ENCODE peak calls at places on chromosomes 11 and 22, in five cellular contexts. Y, O, H, D and T are unnamed samples.

GRCh38 chr11:69939551-69940245 is 120.5 kb upstream of the FGF3 start:
- DNase-seq in Y (no peak), O (no peak), H (no peak), D (no peak), T (no peak)

GRCh38 chr11:72736452-72737069 is 15.6 kb downstream of the ARAP1 start:
- DNase-seq in Y (no peak), O (peak), H (no peak), D (peak), T (no peak)

GRCh38 chr11:27187075-27187847 is 146.6 kb downstream of the BBOX1 start:
- DNase-seq in Y (no peak), O (no peak), H (no peak), D (no peak), T (peak)

GRCh38 chr11:1153951-1154487 is 3.7 kb upstream of the MUC5AC start:
- DNase-seq in Y (no peak), O (peak), H (no peak), D (peak), T (peak)

GRCh38 chr11:18495268-18495667 is 31.5 kb downstream of the TSG101 start:
- DNase-seq in Y (no peak), O (no peak), H (no peak), D (no peak), T (no peak)

GRCh38 chr11:66282468-66283455 is 4.8 kb downstream of the CNIH2 start:
- DNase-seq in Y (peak), O (peak), H (peak), D (peak), T (peak)

GRCh38 chr22:40739723-40740122 is 60.4 kb downstream of the MCHR1 start:
- DNase-seq in Y (no peak), O (no peak), H (no peak), D (no peak), T (no peak)

GRCh38 chr11:2419638-2420501 is 19.3 kb downstream of the TSSC4 start:
- DNase-seq in Y (peak), O (peak), H (peak), D (peak), T (peak)

GRCh38 chr11:46896719-46897406 is 21.5 kb downstream of the LRP4 start:
- DNase-seq in Y (peak), O (peak), H (no peak), D (no peak), T (peak)

GRCh38 chr11:3853935-3854659 is 1.4 kb upstream of the STIM1 start:
- DNase-seq in Y (no peak), O (no peak), H (peak), D (no peak), T (no peak)

GRCh38 chr11:87878373-87878779 is 296.9 kb downstream of the RAB38 start:
- DNase-seq in Y (peak), O (peak), H (no peak), D (no peak), T (peak)

GRCh38 chr11:46711288-46711687 is 7.7 kb upstream of the F2 start:
- DNase-seq in Y (no peak), O (no peak), H (no peak), D (no peak), T (no peak)

GRCh38 chr11:111378773-111379499 is at the start of gene POU2AF1:
- DNase-seq in Y (peak), O (no peak), H (peak), D (no peak), T (no peak)

GRCh38 chr11:4030197-4030596 is 64.4 kb upstream of the RRM1 start:
- DNase-seq in Y (no peak), O (no peak), H (no peak), D (no peak), T (no peak)

GRCh38 chr11:113253406-113253805 is 61.0 kb upstream of the TTC12 start:
- DNase-seq in Y (no peak), O (no peak), H (no peak), D (no peak), T (no peak)

GRCh38 chr11:107078375-107078774 is 60.1 kb upstream of the GUCY1A2 start:
- DNase-seq in Y (no peak), O (peak), H (no peak), D (no peak), T (no peak)

GRCh38 chr22:44595841-44596341 is 97.9 kb upstream of the RTL6 start:
- DNase-seq in Y (no peak), O (no peak), H (no peak), D (no peak), T (no peak)

GRCh38 chr11:15985127-15985862 is 371.1 kb downstream of the SOX6 start:
- DNase-seq in Y (peak), O (no peak), H (no peak), D (no peak), T (no peak)

GRCh38 chr11:83711035-83711630 is 425.0 kb upstream of the CCDC90B start:
- DNase-seq in Y (no peak), O (peak), H (no peak), D (no peak), T (peak)

GRCh38 chr11:71504526-71504925 is 22.5 kb upstream of the KRTAP5-7 start:
- DNase-seq in Y (no peak), O (no peak), H (no peak), D (no peak), T (no peak)

GRCh38 chr11:1827095-1827797 is 7.5 kb upstream of the SYT8 start:
- DNase-seq in Y (no peak), O (peak), H (no peak), D (no peak), T (peak)

DNA sequence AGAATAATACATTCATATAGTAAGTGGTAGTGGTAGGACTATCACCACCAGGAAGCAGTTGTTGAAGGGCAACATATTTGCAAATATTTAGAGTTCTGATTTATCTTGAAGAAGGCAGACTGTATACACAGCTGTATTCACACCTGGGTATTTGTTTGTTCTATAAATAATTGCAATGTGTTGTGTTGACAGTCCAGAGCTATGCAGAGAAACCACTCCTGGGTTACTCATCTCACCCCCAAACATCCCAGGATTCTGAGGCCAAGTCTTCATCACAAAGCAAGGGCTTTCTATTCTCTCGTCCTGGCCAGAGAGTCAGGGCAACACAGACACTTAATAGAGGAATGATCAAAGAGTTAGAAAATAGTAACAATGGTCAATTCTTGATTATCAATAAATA is 102.1 kb upstream of the FAT3 start:
- DNase-seq in Y (no peak), O (no peak), H (no peak), D (no peak), T (no peak)
- TF ChIP-seq JUNB in Y (no peak), O (no peak), H (no peak), D (no peak), T (no peak)

GRCh38 chr11:35248558-35249323 is 109.8 kb downstream of the CD44 start:
- DNase-seq in Y (no peak), O (no peak), H (no peak), D (no peak), T (no peak)

GRCh38 chr11:35245786-35246185 is 106.8 kb downstream of the CD44 start:
- DNase-seq in Y (no peak), O (no peak), H (no peak), D (no peak), T (no peak)

GRCh38 chr11:35247863-35248262 is 108.9 kb downstream of the CD44 start:
- DNase-seq in Y (no peak), O (no peak), H (no peak), D (no peak), T (no peak)

GRCh38 chr11:35246725-35247124 is 107.8 kb downstream of the CD44 start:
- DNase-seq in Y (no peak), O (no peak), H (no peak), D (no peak), T (no peak)

GRCh38 chr11:35247428-35247827 is 108.5 kb downstream of the CD44 start:
- DNase-seq in Y (no peak), O (no peak), H (no peak), D (no peak), T (no peak)
- TF ChIP-seq JUNB in Y (no peak), O (no peak), H (no peak), D (no peak), T (no peak)

GRCh38 chr11:34165786-34166557 is 60.5 kb downstream of the NAT10 start:
- DNase-seq in Y (peak), O (no peak), H (no peak), D (peak), T (no peak)
- TF ChIP-seq JUNB in Y (no peak), O (no peak), H (no peak), D (no peak), T (no peak)

GRCh38 chr11:63978551-63979235 is 4.3 kb downstream of the COX8A start:
- DNase-seq in Y (peak), O (no peak), H (no peak), D (no peak), T (no peak)
- TF ChIP-seq JUNB in Y (no peak), O (no peak), H (no peak), D (no peak), T (no peak)

GRCh38 chr22:26835023-26835422 is 177.6 kb downstream of the MIAT start:
- DNase-seq in Y (no peak), O (no peak), H (no peak), D (no peak), T (no peak)

GRCh38 chr22:26837784-26838520 is 180.6 kb downstream of the MIAT start:
- DNase-seq in Y (no peak), O (no peak), H (no peak), D (no peak), T (no peak)

DNA sequence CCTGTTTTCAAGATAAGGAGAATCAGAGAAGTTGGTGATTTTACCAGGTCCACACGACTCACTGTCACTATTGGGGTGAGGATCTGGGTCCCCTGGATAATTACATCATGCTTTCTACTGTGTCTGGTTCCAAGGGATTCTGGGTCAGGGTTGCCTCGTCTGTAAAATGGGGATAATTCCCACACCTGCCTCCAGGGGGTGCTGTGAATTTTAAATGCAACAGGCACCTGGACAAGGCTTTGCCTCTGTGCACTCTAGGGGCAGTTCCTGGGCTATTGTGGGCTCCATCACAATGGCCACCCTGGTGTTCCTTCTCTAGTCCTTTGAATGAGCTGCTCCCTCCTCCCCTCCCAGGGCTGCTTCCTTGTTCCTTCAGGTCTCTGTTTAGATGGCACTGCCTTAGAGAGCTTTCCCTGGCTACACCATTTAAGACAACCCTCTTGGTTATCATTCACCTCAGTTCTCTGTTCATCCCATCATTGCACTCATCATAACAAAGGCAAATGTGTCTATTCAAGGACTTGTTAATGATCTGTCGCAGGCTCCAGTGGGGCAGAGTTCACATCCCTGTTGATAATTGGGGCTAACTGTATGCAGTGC is 178.6 kb downstream of the MIAT start:
- DNase-seq in Y (peak), O (peak), H (no peak), D (peak), T (peak)
- TF ChIP-seq JUNB in Y (no peak), O (no peak), H (no peak), D (no peak), T (no peak)

GRCh38 chr11:9893474-9893873 is 229.6 kb downstream of the SWAP70 start:
- DNase-seq in Y (peak), O (no peak), H (no peak), D (no peak), T (no peak)
- TF ChIP-seq JUNB in Y (no peak), O (no peak), H (no peak), D (no peak), T (no peak)

GRCh38 chr11:94196363-94196762 is 67.7 kb downstream of the PANX1 start:
- DNase-seq in Y (no peak), O (no peak), H (no peak), D (no peak), T (no peak)
- TF ChIP-seq JUNB in Y (no peak), O (no peak), H (no peak), D (no peak), T (no peak)

GRCh38 chr22:43388420-43388851 is 23.4 kb upstream of the MPPED1 start:
- DNase-seq in Y (peak), O (peak), H (no peak), D (peak), T (peak)
- TF ChIP-seq JUNB in Y (no peak), O (no peak), H (no peak), D (no peak), T (no peak)

GRCh38 chr11:104462346-104462745 is 298.4 kb upstream of the PDGFD start:
- DNase-seq in Y (no peak), O (no peak), H (no peak), D (no peak), T (no peak)
- TF ChIP-seq JUNB in Y (no peak), O (no peak), H (no peak), D (no peak), T (no peak)

GRCh38 chr22:38923463-38924196 is 33.8 kb upstream of the APOBEC3A start:
- DNase-seq in Y (peak), O (peak), H (no peak), D (peak), T (peak)

GRCh38 chr22:38930512-38930911 is 26.9 kb upstream of the APOBEC3A start:
- DNase-seq in Y (no peak), O (no peak), H (no peak), D (no peak), T (peak)

GRCh38 chr22:38925571-38926041 is 31.8 kb upstream of the APOBEC3A start:
- DNase-seq in Y (no peak), O (no peak), H (no peak), D (no peak), T (no peak)

GRCh38 chr22:38924197-38924952 is 33.0 kb upstream of the APOBEC3A start:
- DNase-seq in Y (no peak), O (peak), H (no peak), D (no peak), T (peak)

DNA sequence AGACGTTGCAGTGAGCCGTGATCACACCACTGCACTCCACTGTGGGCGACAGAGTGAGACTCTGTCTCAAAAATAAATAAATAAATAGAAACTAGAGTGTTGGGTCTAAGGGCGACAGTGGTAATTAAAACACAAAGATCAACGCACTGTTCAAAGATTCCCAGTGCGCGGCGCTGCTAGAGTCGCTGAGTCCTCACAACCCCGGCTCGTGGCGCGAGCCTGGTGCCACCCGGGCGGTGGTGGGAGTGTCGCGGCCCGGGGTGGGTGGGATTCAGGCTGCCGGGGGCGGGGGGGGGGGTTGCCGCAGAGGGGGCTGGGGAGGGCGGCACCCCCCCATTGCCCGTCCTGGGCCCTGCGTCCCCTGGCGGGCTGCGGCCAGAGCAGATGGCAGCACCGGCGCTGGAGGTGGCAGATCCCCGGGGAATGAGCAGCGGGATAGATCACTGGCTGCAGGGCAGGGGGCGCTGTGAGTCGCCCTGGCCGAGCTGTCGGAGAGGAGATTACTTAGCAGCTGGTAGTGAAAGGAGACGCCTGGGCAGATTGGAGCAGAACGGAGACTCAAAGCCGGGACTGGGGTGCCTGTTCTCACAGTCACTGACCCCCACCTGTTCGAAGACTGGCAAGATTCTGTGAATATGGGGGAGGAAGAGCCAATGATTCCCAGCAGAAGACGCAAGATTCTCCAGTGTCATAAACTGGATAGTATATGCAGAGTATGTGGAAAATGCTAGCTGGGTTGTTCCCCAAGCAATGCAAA is 30.2 kb upstream of the APOBEC3A start:
- DNase-seq in Y (peak), O (peak), H (peak), D (no peak), T (no peak)
- TF ChIP-seq JUNB in Y (no peak), O (no peak), H (no peak), D (no peak), T (no peak)